ENCODE peak calls at places on chromosome 15, in ten cellular contexts. One of them, this sample, is unnamed.

GRCh38 chr15:74725845-74726773 is 781 bp upstream of the CYP1A1 start:
- DNase-seq in GM13977: peak
- DNase-seq in brain microvascular endothelial cell: no peak
- DNase-seq in endodermal cell: peak
- DNase-seq in uterus: no peak
- DNase-seq in LoVo: peak
- DNase-seq in sigmoid colon: no peak
- DNase-seq in CD4-positive, alpha-beta T cell: peak
- DNase-seq in stimulated activated CD8-positive, alpha-beta memory T cell treated with anti-CD3 and anti-CD28 coated beads, Interleukin-15, amount 100 ng/mL, for 24 hours: peak
- DNase-seq in neural crest cell: peak
- DNase-seq in this sample: peak

GRCh38 chr15:71273731-71274447 is 158.6 kb downstream of the THSD4 start:
- DNase-seq in GM13977: no peak
- DNase-seq in brain microvascular endothelial cell: no peak
- DNase-seq in endodermal cell: no peak
- DNase-seq in uterus: no peak
- DNase-seq in LoVo: no peak
- DNase-seq in sigmoid colon: no peak
- DNase-seq in CD4-positive, alpha-beta T cell: no peak
- DNase-seq in stimulated activated CD8-positive, alpha-beta memory T cell treated with anti-CD3 and anti-CD28 coated beads, Interleukin-15, amount 100 ng/mL, for 24 hours: no peak
- DNase-seq in neural crest cell: no peak
- DNase-seq in this sample: no peak

GRCh38 chr15:63405159-63405558 is 23.5 kb upstream of the CA12 start:
- DNase-seq in GM13977: no peak
- DNase-seq in brain microvascular endothelial cell: no peak
- DNase-seq in endodermal cell: no peak
- DNase-seq in uterus: no peak
- DNase-seq in LoVo: no peak
- DNase-seq in sigmoid colon: no peak
- DNase-seq in CD4-positive, alpha-beta T cell: no peak
- DNase-seq in stimulated activated CD8-positive, alpha-beta memory T cell treated with anti-CD3 and anti-CD28 coated beads, Interleukin-15, amount 100 ng/mL, for 24 hours: no peak
- DNase-seq in neural crest cell: no peak
- DNase-seq in this sample: peak

GRCh38 chr15:41861736-41862356 is 23.2 kb downstream of the PLA2G4B start:
- DNase-seq in GM13977: no peak
- DNase-seq in brain microvascular endothelial cell: no peak
- DNase-seq in endodermal cell: no peak
- DNase-seq in uterus: no peak
- DNase-seq in LoVo: no peak
- DNase-seq in sigmoid colon: no peak
- DNase-seq in CD4-positive, alpha-beta T cell: no peak
- DNase-seq in stimulated activated CD8-positive, alpha-beta memory T cell treated with anti-CD3 and anti-CD28 coated beads, Interleukin-15, amount 100 ng/mL, for 24 hours: no peak
- DNase-seq in neural crest cell: no peak
- DNase-seq in this sample: no peak

GRCh38 chr15:76073554-76073953 is 13.8 kb downstream of the TMEM266 start:
- DNase-seq in GM13977: no peak
- DNase-seq in brain microvascular endothelial cell: no peak
- DNase-seq in endodermal cell: no peak
- DNase-seq in uterus: no peak
- DNase-seq in LoVo: no peak
- DNase-seq in sigmoid colon: no peak
- DNase-seq in CD4-positive, alpha-beta T cell: no peak
- DNase-seq in stimulated activated CD8-positive, alpha-beta memory T cell treated with anti-CD3 and anti-CD28 coated beads, Interleukin-15, amount 100 ng/mL, for 24 hours: no peak
- DNase-seq in neural crest cell: no peak
- DNase-seq in this sample: peak

GRCh38 chr15:93210995-93211394 is 122.0 kb upstream of the RGMA start:
- DNase-seq in GM13977: no peak
- DNase-seq in brain microvascular endothelial cell: no peak
- DNase-seq in endodermal cell: peak
- DNase-seq in uterus: no peak
- DNase-seq in LoVo: no peak
- DNase-seq in sigmoid colon: no peak
- DNase-seq in CD4-positive, alpha-beta T cell: no peak
- DNase-seq in stimulated activated CD8-positive, alpha-beta memory T cell treated with anti-CD3 and anti-CD28 coated beads, Interleukin-15, amount 100 ng/mL, for 24 hours: no peak
- DNase-seq in neural crest cell: no peak
- DNase-seq in this sample: peak

GRCh38 chr15:39399600-39399999 is 181.3 kb upstream of the THBS1 start:
- DNase-seq in GM13977: no peak
- DNase-seq in brain microvascular endothelial cell: no peak
- DNase-seq in endodermal cell: no peak
- DNase-seq in uterus: no peak
- DNase-seq in LoVo: no peak
- DNase-seq in sigmoid colon: no peak
- DNase-seq in CD4-positive, alpha-beta T cell: no peak
- DNase-seq in stimulated activated CD8-positive, alpha-beta memory T cell treated with anti-CD3 and anti-CD28 coated beads, Interleukin-15, amount 100 ng/mL, for 24 hours: no peak
- DNase-seq in neural crest cell: no peak
- DNase-seq in this sample: no peak

GRCh38 chr15:92315595-92316211 is 78.0 kb upstream of the ST8SIA2 start:
- DNase-seq in GM13977: no peak
- DNase-seq in brain microvascular endothelial cell: no peak
- DNase-seq in endodermal cell: peak
- DNase-seq in uterus: no peak
- DNase-seq in LoVo: no peak
- DNase-seq in sigmoid colon: no peak
- DNase-seq in CD4-positive, alpha-beta T cell: no peak
- DNase-seq in stimulated activated CD8-positive, alpha-beta memory T cell treated with anti-CD3 and anti-CD28 coated beads, Interleukin-15, amount 100 ng/mL, for 24 hours: no peak
- DNase-seq in neural crest cell: no peak
- DNase-seq in this sample: no peak

GRCh38 chr15:99105516-99106341 is 849 bp downstream of the SYNM start:
- DNase-seq in GM13977: peak
- DNase-seq in brain microvascular endothelial cell: peak
- DNase-seq in endodermal cell: peak
- DNase-seq in uterus: peak
- DNase-seq in LoVo: no peak
- DNase-seq in sigmoid colon: peak
- DNase-seq in CD4-positive, alpha-beta T cell: no peak
- DNase-seq in stimulated activated CD8-positive, alpha-beta memory T cell treated with anti-CD3 and anti-CD28 coated beads, Interleukin-15, amount 100 ng/mL, for 24 hours: no peak
- DNase-seq in neural crest cell: peak
- DNase-seq in this sample: peak

GRCh38 chr15:57218826-57219576 is 157.3 kb upstream of the CGNL1 start:
- DNase-seq in GM13977: no peak
- DNase-seq in brain microvascular endothelial cell: peak
- DNase-seq in endodermal cell: peak
- DNase-seq in uterus: no peak
- DNase-seq in LoVo: peak
- DNase-seq in sigmoid colon: no peak
- DNase-seq in CD4-positive, alpha-beta T cell: no peak
- DNase-seq in stimulated activated CD8-positive, alpha-beta memory T cell treated with anti-CD3 and anti-CD28 coated beads, Interleukin-15, amount 100 ng/mL, for 24 hours: no peak
- DNase-seq in neural crest cell: peak
- DNase-seq in this sample: peak

GRCh38 chr15:22887157-22887951 is 48.9 kb downstream of the NIPA2 start:
- DNase-seq in GM13977: no peak
- DNase-seq in brain microvascular endothelial cell: peak
- DNase-seq in endodermal cell: no peak
- DNase-seq in uterus: no peak
- DNase-seq in LoVo: no peak
- DNase-seq in sigmoid colon: no peak
- DNase-seq in CD4-positive, alpha-beta T cell: no peak
- DNase-seq in stimulated activated CD8-positive, alpha-beta memory T cell treated with anti-CD3 and anti-CD28 coated beads, Interleukin-15, amount 100 ng/mL, for 24 hours: no peak
- DNase-seq in neural crest cell: no peak
- DNase-seq in this sample: peak

GRCh38 chr15:57914350-57915055 is 151.0 kb downstream of the ALDH1A2 start:
- DNase-seq in GM13977: no peak
- DNase-seq in brain microvascular endothelial cell: no peak
- DNase-seq in endodermal cell: no peak
- DNase-seq in uterus: no peak
- DNase-seq in LoVo: no peak
- DNase-seq in sigmoid colon: no peak
- DNase-seq in CD4-positive, alpha-beta T cell: no peak
- DNase-seq in stimulated activated CD8-positive, alpha-beta memory T cell treated with anti-CD3 and anti-CD28 coated beads, Interleukin-15, amount 100 ng/mL, for 24 hours: no peak
- DNase-seq in neural crest cell: no peak
- DNase-seq in this sample: no peak

GRCh38 chr15:60047701-60048100 is 43.6 kb downstream of the FOXB1 start:
- DNase-seq in GM13977: no peak
- DNase-seq in brain microvascular endothelial cell: no peak
- DNase-seq in endodermal cell: no peak
- DNase-seq in uterus: no peak
- DNase-seq in LoVo: no peak
- DNase-seq in sigmoid colon: no peak
- DNase-seq in CD4-positive, alpha-beta T cell: no peak
- DNase-seq in stimulated activated CD8-positive, alpha-beta memory T cell treated with anti-CD3 and anti-CD28 coated beads, Interleukin-15, amount 100 ng/mL, for 24 hours: no peak
- DNase-seq in neural crest cell: no peak
- DNase-seq in this sample: no peak

GRCh38 chr15:93800805-93801204 is 430.6 kb upstream of the MCTP2 start:
- DNase-seq in GM13977: no peak
- DNase-seq in brain microvascular endothelial cell: no peak
- DNase-seq in endodermal cell: peak
- DNase-seq in uterus: no peak
- DNase-seq in LoVo: no peak
- DNase-seq in sigmoid colon: no peak
- DNase-seq in CD4-positive, alpha-beta T cell: no peak
- DNase-seq in stimulated activated CD8-positive, alpha-beta memory T cell treated with anti-CD3 and anti-CD28 coated beads, Interleukin-15, amount 100 ng/mL, for 24 hours: no peak
- DNase-seq in neural crest cell: no peak
- DNase-seq in this sample: no peak

GRCh38 chr15:48954538-48954937 is 9.2 kb downstream of the SHC4 start:
- DNase-seq in GM13977: no peak
- DNase-seq in brain microvascular endothelial cell: no peak
- DNase-seq in endodermal cell: peak
- DNase-seq in uterus: no peak
- DNase-seq in LoVo: no peak
- DNase-seq in sigmoid colon: no peak
- DNase-seq in CD4-positive, alpha-beta T cell: no peak
- DNase-seq in stimulated activated CD8-positive, alpha-beta memory T cell treated with anti-CD3 and anti-CD28 coated beads, Interleukin-15, amount 100 ng/mL, for 24 hours: no peak
- DNase-seq in neural crest cell: no peak
- DNase-seq in this sample: peak

GRCh38 chr15:67194171-67195114 is 60.0 kb downstream of the AAGAB start:
- DNase-seq in GM13977: no peak
- DNase-seq in brain microvascular endothelial cell: no peak
- DNase-seq in endodermal cell: no peak
- DNase-seq in uterus: no peak
- DNase-seq in LoVo: no peak
- DNase-seq in sigmoid colon: no peak
- DNase-seq in CD4-positive, alpha-beta T cell: no peak
- DNase-seq in stimulated activated CD8-positive, alpha-beta memory T cell treated with anti-CD3 and anti-CD28 coated beads, Interleukin-15, amount 100 ng/mL, for 24 hours: no peak
- DNase-seq in neural crest cell: no peak
- DNase-seq in this sample: peak

GRCh38 chr15:80059786-80060489 is 462 bp downstream of the ZFAND6 start:
- DNase-seq in GM13977: peak
- DNase-seq in brain microvascular endothelial cell: no peak
- DNase-seq in endodermal cell: no peak
- DNase-seq in uterus: no peak
- DNase-seq in LoVo: peak
- DNase-seq in sigmoid colon: peak
- DNase-seq in CD4-positive, alpha-beta T cell: no peak
- DNase-seq in stimulated activated CD8-positive, alpha-beta memory T cell treated with anti-CD3 and anti-CD28 coated beads, Interleukin-15, amount 100 ng/mL, for 24 hours: peak
- DNase-seq in neural crest cell: no peak
- DNase-seq in this sample: peak

GRCh38 chr15:45391746-45392711 is 13.7 kb upstream of the GATM start:
- DNase-seq in GM13977: peak
- DNase-seq in brain microvascular endothelial cell: no peak
- DNase-seq in endodermal cell: no peak
- DNase-seq in uterus: no peak
- DNase-seq in LoVo: no peak
- DNase-seq in sigmoid colon: no peak
- DNase-seq in CD4-positive, alpha-beta T cell: no peak
- DNase-seq in stimulated activated CD8-positive, alpha-beta memory T cell treated with anti-CD3 and anti-CD28 coated beads, Interleukin-15, amount 100 ng/mL, for 24 hours: no peak
- DNase-seq in neural crest cell: no peak
- DNase-seq in this sample: no peak

GRCh38 chr15:41115088-41115651 is 910 bp downstream of the INO80 start:
- DNase-seq in GM13977: peak
- DNase-seq in brain microvascular endothelial cell: peak
- DNase-seq in endodermal cell: peak
- DNase-seq in uterus: no peak
- DNase-seq in LoVo: peak
- DNase-seq in sigmoid colon: no peak
- DNase-seq in CD4-positive, alpha-beta T cell: no peak
- DNase-seq in stimulated activated CD8-positive, alpha-beta memory T cell treated with anti-CD3 and anti-CD28 coated beads, Interleukin-15, amount 100 ng/mL, for 24 hours: no peak
- DNase-seq in neural crest cell: no peak
- DNase-seq in this sample: peak

GRCh38 chr15:29268706-29269484 is 727 bp downstream of the NSMCE3 start:
- DNase-seq in GM13977: peak
- DNase-seq in brain microvascular endothelial cell: peak
- DNase-seq in endodermal cell: peak
- DNase-seq in uterus: peak
- DNase-seq in LoVo: peak
- DNase-seq in sigmoid colon: peak
- DNase-seq in CD4-positive, alpha-beta T cell: peak
- DNase-seq in stimulated activated CD8-positive, alpha-beta memory T cell treated with anti-CD3 and anti-CD28 coated beads, Interleukin-15, amount 100 ng/mL, for 24 hours: peak
- DNase-seq in neural crest cell: no peak
- DNase-seq in this sample: peak

GRCh38 chr15:94206463-94207167 is 24.7 kb upstream of the MCTP2 start:
- DNase-seq in GM13977: no peak
- DNase-seq in brain microvascular endothelial cell: peak
- DNase-seq in endodermal cell: no peak
- DNase-seq in uterus: no peak
- DNase-seq in LoVo: no peak
- DNase-seq in sigmoid colon: no peak
- DNase-seq in CD4-positive, alpha-beta T cell: no peak
- DNase-seq in stimulated activated CD8-positive, alpha-beta memory T cell treated with anti-CD3 and anti-CD28 coated beads, Interleukin-15, amount 100 ng/mL, for 24 hours: no peak
- DNase-seq in neural crest cell: no peak
- DNase-seq in this sample: peak

GRCh38 chr15:25170113-25170731 is 215.4 kb downstream of the SNRPN start:
- DNase-seq in GM13977: peak
- DNase-seq in brain microvascular endothelial cell: no peak
- DNase-seq in endodermal cell: peak
- DNase-seq in uterus: no peak
- DNase-seq in LoVo: no peak
- DNase-seq in sigmoid colon: peak
- DNase-seq in CD4-positive, alpha-beta T cell: no peak
- DNase-seq in stimulated activated CD8-positive, alpha-beta memory T cell treated with anti-CD3 and anti-CD28 coated beads, Interleukin-15, amount 100 ng/mL, for 24 hours: no peak
- DNase-seq in neural crest cell: no peak
- DNase-seq in this sample: no peak

GRCh38 chr15:89971592-89971997 is 29.5 kb upstream of the ZNF710 start:
- DNase-seq in GM13977: peak
- DNase-seq in brain microvascular endothelial cell: peak
- DNase-seq in endodermal cell: peak
- DNase-seq in uterus: peak
- DNase-seq in LoVo: no peak
- DNase-seq in sigmoid colon: no peak
- DNase-seq in CD4-positive, alpha-beta T cell: peak
- DNase-seq in stimulated activated CD8-positive, alpha-beta memory T cell treated with anti-CD3 and anti-CD28 coated beads, Interleukin-15, amount 100 ng/mL, for 24 hours: no peak
- DNase-seq in neural crest cell: peak
- DNase-seq in this sample: peak

GRCh38 chr15:35229085-35229484 is 144.0 kb upstream of the NANOGP8 start:
- DNase-seq in GM13977: no peak
- DNase-seq in brain microvascular endothelial cell: no peak
- DNase-seq in endodermal cell: no peak
- DNase-seq in uterus: no peak
- DNase-seq in LoVo: no peak
- DNase-seq in sigmoid colon: no peak
- DNase-seq in CD4-positive, alpha-beta T cell: no peak
- DNase-seq in stimulated activated CD8-positive, alpha-beta memory T cell treated with anti-CD3 and anti-CD28 coated beads, Interleukin-15, amount 100 ng/mL, for 24 hours: no peak
- DNase-seq in neural crest cell: no peak
- DNase-seq in this sample: no peak

GRCh38 chr15:67820992-67821783 is 4.1 kb upstream of the SKOR1 start:
- DNase-seq in GM13977: peak
- DNase-seq in brain microvascular endothelial cell: no peak
- DNase-seq in endodermal cell: peak
- DNase-seq in uterus: no peak
- DNase-seq in LoVo: no peak
- DNase-seq in sigmoid colon: no peak
- DNase-seq in CD4-positive, alpha-beta T cell: no peak
- DNase-seq in stimulated activated CD8-positive, alpha-beta memory T cell treated with anti-CD3 and anti-CD28 coated beads, Interleukin-15, amount 100 ng/mL, for 24 hours: no peak
- DNase-seq in neural crest cell: peak
- DNase-seq in this sample: peak

GRCh38 chr15:78207641-78208340 is 26.6 kb downstream of the ACSBG1 start:
- DNase-seq in GM13977: no peak
- DNase-seq in brain microvascular endothelial cell: no peak
- DNase-seq in endodermal cell: no peak
- DNase-seq in uterus: no peak
- DNase-seq in LoVo: no peak
- DNase-seq in sigmoid colon: no peak
- DNase-seq in CD4-positive, alpha-beta T cell: no peak
- DNase-seq in stimulated activated CD8-positive, alpha-beta memory T cell treated with anti-CD3 and anti-CD28 coated beads, Interleukin-15, amount 100 ng/mL, for 24 hours: no peak
- DNase-seq in neural crest cell: no peak
- DNase-seq in this sample: no peak

GRCh38 chr15:28977377-28978010 is 91.7 kb downstream of the APBA2 start:
- DNase-seq in GM13977: no peak
- DNase-seq in brain microvascular endothelial cell: peak
- DNase-seq in endodermal cell: peak
- DNase-seq in uterus: no peak
- DNase-seq in LoVo: peak
- DNase-seq in sigmoid colon: no peak
- DNase-seq in CD4-positive, alpha-beta T cell: no peak
- DNase-seq in stimulated activated CD8-positive, alpha-beta memory T cell treated with anti-CD3 and anti-CD28 coated beads, Interleukin-15, amount 100 ng/mL, for 24 hours: no peak
- DNase-seq in neural crest cell: no peak
- DNase-seq in this sample: peak

GRCh38 chr15:66578286-66578875 is 12.6 kb upstream of the LCTL start:
- DNase-seq in GM13977: no peak
- DNase-seq in brain microvascular endothelial cell: peak
- DNase-seq in endodermal cell: no peak
- DNase-seq in uterus: no peak
- DNase-seq in LoVo: no peak
- DNase-seq in sigmoid colon: no peak
- DNase-seq in CD4-positive, alpha-beta T cell: no peak
- DNase-seq in stimulated activated CD8-positive, alpha-beta memory T cell treated with anti-CD3 and anti-CD28 coated beads, Interleukin-15, amount 100 ng/mL, for 24 hours: no peak
- DNase-seq in neural crest cell: no peak
- DNase-seq in this sample: peak